ENCODE peak calls at places on chromosome 12, in six cellular contexts. U is BE2C, J is left ventricle myocardium inferior, V is IMR-90, G is psoas muscle, O is SK-N-SH. P is an unnamed sample.

GRCh38 chr12:124392271-124392990 is 97.5 kb downstream of the RFLNA start:
- DNase-seq in J (no peak), G (peak; percentile 60), O (peak; percentile 77), U (peak; percentile 89), V (peak; percentile 45), P (peak; percentile 53)

GRCh38 chr12:7833831-7834230 is 38.9 kb downstream of the SLC2A14 start:
- DNase-seq in V (peak; percentile 12), G (no peak), J (no peak), U (no peak), O (no peak), P (no peak)

GRCh38 chr12:93578221-93578620 is 5.7 kb downstream of the SOCS2 start:
- DNase-seq in U (no peak), O (no peak), G (no peak), V (no peak), J (no peak), P (no peak)

GRCh38 chr12:4036872-4037271 is 163.7 kb upstream of the PARP11 start:
- DNase-seq in J (no peak), O (no peak), V (no peak), G (no peak), U (no peak), P (no peak)

GRCh38 chr12:69655616-69656336 is 43.3 kb downstream of the BEST3 start:
- DNase-seq in J (no peak), V (peak; percentile 90), G (no peak), O (no peak), U (no peak), P (no peak)

GRCh38 chr12:2118061-2118460 is 65.3 kb downstream of the CACNA1C start:
- DNase-seq in J (no peak), G (no peak), U (no peak), O (no peak), V (no peak), P (no peak)

GRCh38 chr12:100185361-100185894 is 15.2 kb upstream of the ACTR6 start:
- DNase-seq in G (no peak), O (peak; percentile 60), U (no peak), V (no peak), J (no peak), P (peak; percentile 24)

GRCh38 chr12:39671898-39672875 is 52.6 kb upstream of the ABCD2 start:
- DNase-seq in O (no peak), J (no peak), V (no peak), U (no peak), G (no peak), P (no peak)

GRCh38 chr12:52232233-52232915 is 669 bp upstream of the KRT7 start:
- DNase-seq in V (no peak), O (peak; percentile 17), J (no peak), G (no peak), U (no peak), P (no peak)

GRCh38 chr12:57864382-57864781 is 17.9 kb upstream of the CTDSP2 start:
- DNase-seq in O (peak; percentile 69), J (no peak), U (no peak), G (peak; percentile 35), V (no peak), P (no peak)

GRCh38 chr12:82329508-82329907 is 28.7 kb downstream of the CCDC59 start:
- DNase-seq in J (no peak), O (no peak), V (no peak), U (no peak), G (no peak), P (no peak)

GRCh38 chr12:54932691-54933090 is 51.9 kb downstream of the TESPA1 start:
- DNase-seq in V (no peak), U (peak; percentile 40), J (no peak), G (no peak), O (no peak), P (no peak)

GRCh38 chr12:62525306-62525705 is 58.7 kb downstream of the MON2 start:
- DNase-seq in O (no peak), U (no peak), G (no peak), V (no peak), J (no peak), P (no peak)

GRCh38 chr12:29314421-29314820 is 66.6 kb downstream of the ERGIC2 start:
- DNase-seq in O (no peak), J (peak; percentile 18), U (no peak), V (no peak), G (no peak), P (no peak)

GRCh38 chr12:102896067-102896466 is 21.0 kb downstream of the PAH start:
- DNase-seq in G (no peak), O (no peak), U (no peak), V (no peak), J (no peak), P (no peak)

GRCh38 chr12:125186471-125187147 is 121.4 kb downstream of the AACS start:
- DNase-seq in O (peak; percentile 59), G (no peak), J (no peak), V (no peak), U (no peak), P (no peak)

GRCh38 chr12:40010899-40011774 is 94.7 kb downstream of the SLC2A13 start:
- DNase-seq in G (no peak), O (peak; percentile 40), U (peak; percentile 59), J (no peak), V (peak; percentile 72), P (no peak)

GRCh38 chr12:52415870-52416750 is 10.0 kb upstream of the KRT82 start:
- DNase-seq in G (peak; percentile 35), V (peak; percentile 71), J (no peak), O (no peak), U (no peak), P (no peak)

GRCh38 chr12:24904871-24905270 is 44.0 kb downstream of the BCAT1 start:
- DNase-seq in O (no peak), J (no peak), U (no peak), V (no peak), G (no peak), P (no peak)

GRCh38 chr12:118120579-118121363 is 15.2 kb upstream of the PEBP1 start:
- DNase-seq in G (peak; percentile 73), U (peak; percentile 74), V (peak; percentile 61), O (peak; percentile 86), J (peak; percentile 76), P (peak; percentile 85)

GRCh38 chr12:120013659-120014380 is 24.8 kb downstream of the BICDL1 start:
- DNase-seq in J (no peak), G (no peak), V (no peak), U (no peak), O (no peak), P (no peak)

GRCh38 chr12:22437031-22437806 is 102.7 kb upstream of the ST8SIA1 start:
- DNase-seq in G (no peak), V (no peak), J (no peak), O (no peak), U (peak; percentile 10), P (no peak)

GRCh38 chr12:106918746-106919145 is 37.0 kb upstream of the TMEM263 start:
- DNase-seq in U (peak; percentile 36), J (no peak), G (no peak), V (peak; percentile 8), O (peak; percentile 59), P (no peak)

GRCh38 chr12:27779837-27780611 is at the start of the genes KLHL42 and MANSC4:
- DNase-seq in J (peak; percentile 76), V (peak; percentile 73), G (peak; percentile 76), U (peak; percentile 85), O (peak; percentile 92), P (peak; percentile 71)

DNA sequence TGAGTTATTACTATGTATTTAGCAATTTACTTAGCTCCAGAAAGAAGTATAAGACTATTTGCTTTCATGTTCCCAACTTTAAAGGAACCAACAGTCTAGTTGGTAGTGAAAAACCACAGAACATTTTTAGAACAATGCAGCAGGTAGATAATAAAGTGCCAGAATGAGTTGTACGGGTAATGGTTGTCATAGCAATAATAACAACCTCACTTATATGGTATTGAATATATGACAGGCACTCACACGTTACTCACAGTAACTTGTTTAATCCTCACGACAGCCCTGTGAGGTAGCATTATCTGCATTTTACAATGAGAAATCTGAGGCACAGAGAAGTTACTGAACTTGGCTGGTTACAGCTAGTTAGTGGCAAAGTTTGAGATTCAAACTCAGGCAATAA is 10.6 kb upstream of the GAPDH start:
- DNase-seq in U (no peak), J (no peak), O (no peak), G (no peak), V (no peak), P (no peak)
- H3K36me3 ChIP-seq in U (peaks cover 96% of the 10 kb centered on the region), J (peaks cover 95% of the 10 kb centered on the region), O (peaks cover 80% of the 10 kb centered on the region), G (peaks cover 18% of the 10 kb centered on the region), V (peaks cover 68% of the 10 kb centered on the region), P (no peaks in the 10 kb centered on the region)

GRCh38 chr12:122844366-122844971 is 9.2 kb downstream of the HIP1R start:
- DNase-seq in O (peak; percentile 78), G (no peak), J (no peak), V (no peak), U (no peak), P (no peak)

GRCh38 chr12:122843472-122843871 is 8.2 kb downstream of the HIP1R start:
- DNase-seq in O (peak; percentile 29), J (no peak), V (no peak), G (no peak), U (no peak), P (no peak)

GRCh38 chr12:122841544-122842321 is 6.5 kb downstream of the HIP1R start:
- DNase-seq in J (no peak), G (peak; percentile 62), V (peak; percentile 82), U (no peak), O (peak; percentile 55), P (no peak)

GRCh38 chr12:122840580-122841513 is 5.6 kb downstream of the HIP1R start:
- DNase-seq in J (no peak), V (no peak), O (peak; percentile 46), U (no peak), G (no peak), P (no peak)

DNA sequence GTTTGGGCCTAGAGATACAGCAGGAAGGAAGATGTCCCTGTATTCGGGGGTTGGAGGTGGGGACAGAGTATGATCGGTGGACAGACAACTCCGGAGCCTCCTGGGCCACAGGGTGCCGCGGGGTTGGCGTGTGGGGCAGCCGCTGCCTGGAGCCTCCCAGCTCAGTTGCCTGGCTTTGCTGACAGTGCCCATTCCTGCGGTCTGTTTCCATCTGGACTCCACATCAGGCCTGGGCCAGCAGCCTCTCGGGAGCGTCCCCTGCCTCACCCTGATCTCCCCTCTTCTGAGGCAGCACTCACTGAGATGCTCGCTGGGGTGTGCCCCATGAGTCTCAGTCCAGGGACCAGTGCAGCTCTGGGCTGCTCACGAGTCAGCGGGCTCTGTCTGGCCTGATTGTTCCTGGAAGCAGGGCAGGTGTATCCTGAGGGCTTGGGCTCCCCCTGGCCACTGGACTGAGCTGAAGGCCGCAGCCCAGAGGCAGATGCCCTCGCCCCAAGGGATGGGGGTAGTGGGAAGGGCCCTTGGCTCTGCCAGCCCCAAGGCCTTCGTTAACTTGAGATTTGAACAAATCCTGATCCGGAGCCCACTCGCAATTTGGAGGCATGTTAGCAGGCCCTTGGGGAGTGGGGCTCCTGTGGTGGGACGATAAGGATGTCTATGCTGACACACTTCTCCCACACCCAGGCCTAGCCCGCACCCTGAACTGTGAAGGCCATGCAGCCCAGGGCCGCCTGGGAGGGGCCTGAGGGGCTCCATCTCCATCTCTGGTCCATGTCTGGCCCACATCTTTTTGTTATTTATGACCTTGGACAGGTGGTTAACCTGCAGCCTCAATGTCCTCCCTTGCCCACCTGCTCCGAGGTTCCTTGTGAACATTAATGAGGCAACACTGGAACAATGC is 7.5 kb downstream of the HIP1R start:
- DNase-seq in V (no peak), O (peak; percentile 82), U (no peak), J (no peak), G (no peak), P (no peak)
- H3K4me1 ChIP-seq in V (peaks cover 22% of the 10 kb centered on the region), O (peaks cover 11% of the 10 kb centered on the region), U (no peaks in the 10 kb centered on the region), J (peaks cover 70% of the 10 kb centered on the region), G (peaks cover 13% of the 10 kb centered on the region), P (no peaks in the 10 kb centered on the region)

GRCh38 chr12:68067762-68068376 is 78.6 kb downstream of the IFNG-AS1 start:
- DNase-seq in J (no peak), G (no peak), U (no peak), V (no peak), O (no peak), P (no peak)
- TF ChIP-seq CTCF in J (no peak), G (peak; percentile 11), U (peak; percentile 45), V (peak; percentile 26), O (peak; percentile 47), P (no peak)

GRCh38 chr12:915090-915489 is 34.4 kb downstream of the RAD52 start:
- DNase-seq in U (no peak), G (no peak), V (no peak), J (no peak), O (no peak), P (no peak)
- H3K36me3 ChIP-seq in U (peaks cover 69% of the 10 kb centered on the region), G (peaks cover 13% of the 10 kb centered on the region), V (peaks cover 47% of the 10 kb centered on the region), J (peaks cover 73% of the 10 kb centered on the region), O (peaks cover 58% of the 10 kb centered on the region), P (no peaks in the 10 kb centered on the region)